ENCODE peak calls at places on chromosomes 1 and 21, in eight cellular contexts. P is HEK293T; D is stimulated activated CD4-positive, alpha-beta T cell treated with anti-CD3 and anti-CD28 coated beads, Interleukin-15, amount 100 ng/mL, for 1 hour; G is HCEC 1CT; E is HFF-Myc; W is activated naive CD4-positive, alpha-beta T cell; A is effector CD4-positive, alpha-beta T cell; B is GDM1. Y is an unnamed sample.

GRCh38 chr1:39102537-39103320 is 76.6 kb downstream of the NDUFS5 start:
- DNase-seq in P (peak), D (no peak), G (peak), E (peak), W (no peak), A (no peak), B (peak), Y (no peak)

GRCh38 chr1:92755541-92756351 is 29.2 kb downstream of the EVI5 start:
- DNase-seq in P (no peak), D (no peak), G (no peak), E (no peak), W (no peak), A (no peak), B (no peak), Y (no peak)

GRCh38 chr1:67347688-67348472 is 40.2 kb downstream of the IL12RB2 start:
- DNase-seq in P (peak), D (no peak), G (peak), E (no peak), W (no peak), A (no peak), B (no peak), Y (peak)

GRCh38 chr1:1290238-1290731 is 10.0 kb downstream of the SCNN1D start:
- DNase-seq in P (peak), D (peak), G (no peak), E (no peak), W (peak), A (peak), B (no peak), Y (peak)

GRCh38 chr1:8439015-8439702 is 121.2 kb downstream of the SLC45A1 start:
- DNase-seq in P (peak), D (no peak), G (peak), E (peak), W (no peak), A (no peak), B (peak), Y (no peak)

GRCh38 chr1:9751971-9752370 is 71.8 kb downstream of the CLSTN1 start:
- DNase-seq in P (no peak), D (no peak), G (no peak), E (no peak), W (no peak), A (no peak), B (no peak), Y (no peak)

GRCh38 chr21:34313116-34313515 is 50.7 kb upstream of the KCNE2 start:
- DNase-seq in P (no peak), D (no peak), G (peak), E (no peak), W (no peak), A (no peak), B (no peak), Y (no peak)

GRCh38 chr1:33985166-33985565 is 121.3 kb downstream of the HMGB4 start:
- DNase-seq in P (no peak), D (no peak), G (no peak), E (no peak), W (no peak), A (no peak), B (no peak), Y (no peak)

GRCh38 chr1:53294557-53294956 is 33.3 kb downstream of the LRP8 start:
- DNase-seq in P (no peak), D (peak), G (peak), E (no peak), W (no peak), A (no peak), B (no peak), Y (no peak)

GRCh38 chr1:21299007-21299406 is 8.7 kb upstream of the ECE1 start:
- DNase-seq in P (no peak), D (no peak), G (no peak), E (no peak), W (no peak), A (no peak), B (no peak), Y (no peak)

GRCh38 chr21:34736116-34736870 is 67.5 kb downstream of the CLIC6 start:
- DNase-seq in P (no peak), D (no peak), G (no peak), E (no peak), W (no peak), A (no peak), B (no peak), Y (no peak)

GRCh38 chr1:172745014-172745413 is 86.1 kb downstream of the FASLG start:
- DNase-seq in P (peak), D (no peak), G (peak), E (peak), W (no peak), A (peak), B (peak), Y (no peak)

GRCh38 chr1:203120325-203121138 is 7.0 kb upstream of the ADORA1 start:
- DNase-seq in P (no peak), D (no peak), G (no peak), E (no peak), W (no peak), A (no peak), B (no peak), Y (no peak)

GRCh38 chr1:210700083-210700482 is 371.4 kb downstream of the HHAT start:
- DNase-seq in P (no peak), D (no peak), G (no peak), E (no peak), W (no peak), A (no peak), B (no peak), Y (no peak)

GRCh38 chr1:66388918-66389317 is 145.0 kb upstream of the SGIP1 start:
- DNase-seq in P (no peak), D (no peak), G (no peak), E (no peak), W (no peak), A (no peak), B (no peak), Y (no peak)

GRCh38 chr1:54937469-54937868 is 43.0 kb upstream of the TMEM61 start:
- DNase-seq in P (no peak), D (no peak), G (peak), E (no peak), W (no peak), A (no peak), B (no peak), Y (no peak)

GRCh38 chr1:184160942-184161698 is 109.6 kb downstream of the TSEN15 start:
- DNase-seq in P (no peak), D (no peak), G (peak), E (no peak), W (no peak), A (no peak), B (no peak), Y (no peak)

GRCh38 chr21:46610018-46610701 is 5.3 kb upstream of the S100B start:
- DNase-seq in P (no peak), D (no peak), G (no peak), E (no peak), W (no peak), A (no peak), B (no peak), Y (no peak)

GRCh38 chr1:228882041-228882784 is 146.9 kb downstream of the RHOU start:
- DNase-seq in P (no peak), D (no peak), G (no peak), E (no peak), W (no peak), A (no peak), B (no peak), Y (no peak)

GRCh38 chr1:162088281-162088969 is 18.9 kb downstream of the NOS1AP start:
- DNase-seq in P (no peak), D (no peak), G (peak), E (no peak), W (no peak), A (no peak), B (no peak), Y (no peak)

GRCh38 chr1:63935148-63935547 is 161.3 kb downstream of the ROR1 start:
- DNase-seq in P (no peak), D (no peak), G (peak), E (no peak), W (no peak), A (no peak), B (no peak), Y (no peak)

GRCh38 chr1:224539971-224540370 is 76.1 kb upstream of the CNIH3 start:
- DNase-seq in P (no peak), D (no peak), G (no peak), E (no peak), W (no peak), A (no peak), B (no peak), Y (no peak)

GRCh38 chr1:25568834-25569598 is 25.6 kb downstream of the LDLRAP1 start:
- DNase-seq in P (no peak), D (no peak), G (peak), E (no peak), W (no peak), A (no peak), B (no peak), Y (no peak)

GRCh38 chr1:192951961-192952460 is 107.1 kb downstream of the UCHL5 start:
- DNase-seq in P (no peak), D (no peak), G (peak), E (peak), W (no peak), A (no peak), B (no peak), Y (no peak)

GRCh38 chr1:2072891-2073290 is 22.7 kb downstream of the PRKCZ start:
- DNase-seq in P (no peak), D (no peak), G (no peak), E (no peak), W (no peak), A (no peak), B (no peak), Y (no peak)

GRCh38 chr1:34695580-34695979 is 59.3 kb upstream of the GJB5 start:
- DNase-seq in P (no peak), D (no peak), G (no peak), E (no peak), W (no peak), A (no peak), B (no peak), Y (no peak)

GRCh38 chr1:238647877-238648276 is 738.5 kb upstream of the CHRM3 start:
- DNase-seq in P (no peak), D (no peak), G (peak), E (peak), W (no peak), A (no peak), B (no peak), Y (no peak)

GRCh38 chr1:206856674-206857464 is 8.6 kb upstream of the IL20 start:
- DNase-seq in P (peak), D (no peak), G (peak), E (no peak), W (no peak), A (no peak), B (no peak), Y (no peak)

GRCh38 chr1:234963180-234963903 is 165.3 kb downstream of the TOMM20 start:
- DNase-seq in P (no peak), D (peak), G (no peak), E (peak), W (peak), A (peak), B (peak), Y (no peak)

GRCh38 chr21:45074818-45075605 is 632 bp downstream of the ADARB1 start:
- DNase-seq in P (peak), D (peak), G (peak), E (no peak), W (peak), A (no peak), B (no peak), Y (no peak)

GRCh38 chr1:244456586-244456985 is 4.5 kb upstream of the CATSPERE start:
- DNase-seq in P (no peak), D (no peak), G (no peak), E (no peak), W (no peak), A (no peak), B (no peak), Y (no peak)

GRCh38 chr1:86957206-86957605 is 42.8 kb downstream of the HS2ST1 start:
- DNase-seq in P (no peak), D (no peak), G (no peak), E (no peak), W (no peak), A (no peak), B (no peak), Y (no peak)

GRCh38 chr1:58784758-58785423 is 1.0 kb upstream of the JUN start:
- DNase-seq in P (peak), D (peak), G (peak), E (no peak), W (peak), A (peak), B (no peak), Y (peak)

GRCh38 chr1:112267929-112268328 is 128.1 kb upstream of the CTTNBP2NL start:
- DNase-seq in P (no peak), D (no peak), G (no peak), E (no peak), W (no peak), A (no peak), B (no peak), Y (no peak)

GRCh38 chr1:233379869-233380438 is 52.4 kb downstream of the MAP3K21 start:
- DNase-seq in P (no peak), D (no peak), G (no peak), E (no peak), W (no peak), A (no peak), B (no peak), Y (no peak)

GRCh38 chr1:165854101-165854845 is 26.9 kb downstream of the UCK2 start:
- DNase-seq in P (no peak), D (no peak), G (peak), E (no peak), W (no peak), A (no peak), B (peak), Y (no peak)

GRCh38 chr1:209065350-209065749 is 518.2 kb upstream of the CAMK1G start:
- DNase-seq in P (no peak), D (no peak), G (no peak), E (no peak), W (no peak), A (no peak), B (no peak), Y (no peak)

GRCh38 chr1:174800221-174800791 is 199.4 kb upstream of the CACYBP start:
- DNase-seq in P (no peak), D (no peak), G (peak), E (no peak), W (no peak), A (no peak), B (no peak), Y (no peak)

GRCh38 chr1:22976127-22976460 is 3.4 kb upstream of the LACTBL1 start:
- DNase-seq in P (no peak), D (no peak), G (no peak), E (no peak), W (no peak), A (no peak), B (no peak), Y (no peak)